ENCODE peak calls at places on chromosomes 7 and 10, in four cellular contexts. K is tibial nerve, A is AG04449, E is lower leg skin. B is an unnamed sample.
A peak's percentile ranks its signal among the peaks of the same experiment; 100 is the strongest.

GRCh38 chr7:84237533-84238173 is 43.1 kb upstream of the SEMA3A start:
- DNase-seq in K (no peak), E (no peak), A (peak; percentile 85), B (no peak)

GRCh38 chr10:118980870-118981269 is 48.6 kb upstream of the NANOS1 start:
- DNase-seq in K (no peak), E (no peak), A (no peak), B (no peak)

GRCh38 chr7:22016547-22016946 is 70.8 kb upstream of the CDCA7L start:
- DNase-seq in E (no peak), A (no peak), K (no peak), B (no peak)

GRCh38 chr7:38630720-38631673 is at the start of gene AMPH:
- DNase-seq in E (no peak), K (no peak), A (no peak), B (no peak)

GRCh38 chr10:86795353-86795752 is 38.9 kb downstream of the BMPR1A start:
- DNase-seq in K (no peak), A (peak; percentile 54), E (no peak), B (peak; percentile 35)

GRCh38 chr7:43764807-43765491 is 6.5 kb downstream of the BLVRA start:
- DNase-seq in A (no peak), E (no peak), K (no peak), B (no peak)

GRCh38 chr10:113523071-113523470 is 29.8 kb upstream of the HABP2 start:
- DNase-seq in E (no peak), K (no peak), A (no peak), B (no peak)

GRCh38 chr10:9262770-9263169 is 1208.3 kb downstream of the GATA3 start:
- DNase-seq in E (no peak), K (no peak), A (no peak), B (no peak)

GRCh38 chr10:98217793-98218192 is 50.2 kb downstream of the LOXL4 start:
- DNase-seq in K (no peak), E (no peak), A (no peak), B (no peak)

GRCh38 chr10:28906011-28906411 is 228.7 kb downstream of the BAMBI start:
- DNase-seq in E (no peak), A (no peak), K (no peak), B (no peak)

GRCh38 chr7:139828880-139829653 is at the start of gene TBXAS1:
- DNase-seq in K (peak; percentile 33), E (peak; percentile 31), A (no peak), B (peak; percentile 50)

GRCh38 chr7:27917774-27918314 is 177.9 kb downstream of the TAX1BP1 start:
- DNase-seq in E (no peak), A (peak; percentile 16), K (no peak), B (no peak)

GRCh38 chr7:26279405-26279804 is 12.3 kb upstream of the SNX10 start:
- DNase-seq in E (no peak), K (no peak), A (no peak), B (no peak)

GRCh38 chr7:1661461-1661860 is 8.6 kb upstream of the ELFN1 start:
- DNase-seq in K (no peak), A (no peak), E (peak; percentile 58), B (no peak)

GRCh38 chr7:25391295-25391861 is 163.1 kb upstream of the NPVF start:
- DNase-seq in K (no peak), A (peak; percentile 4), E (no peak), B (no peak)

GRCh38 chr7:86760236-86760635 is 116.5 kb downstream of the GRM3 start:
- DNase-seq in K (no peak), A (no peak), E (no peak), B (no peak)

GRCh38 chr10:23172846-23173548 is 19.1 kb upstream of the PTF1A start:
- DNase-seq in A (no peak), K (no peak), E (no peak), B (no peak)

GRCh38 chr10:3365630-3366029 is 193.0 kb upstream of the PITRM1 start:
- DNase-seq in E (no peak), K (no peak), A (no peak), B (no peak)

GRCh38 chr10:64505496-64505895 is 984.3 kb downstream of the REEP3 start:
- DNase-seq in K (no peak), E (no peak), A (no peak), B (no peak)

GRCh38 chr7:130642383-130642782 is 26.2 kb downstream of the COPG2 start:
- DNase-seq in A (no peak), K (no peak), E (no peak), B (no peak)

GRCh38 chr7:55573526-55573925 is 1.2 kb upstream of the VOPP1 start:
- DNase-seq in K (no peak), A (no peak), E (no peak), B (no peak)

GRCh38 chr7:120989571-120990220 is 1.2 kb downstream of the CPED1 start:
- DNase-seq in E (no peak), K (peak; percentile 37), A (no peak), B (no peak)

GRCh38 chr10:29392376-29393021 is 103.6 kb downstream of the LYZL1 start:
- DNase-seq in K (peak; percentile 49), A (no peak), E (no peak), B (no peak)

GRCh38 chr7:12517451-12517850 is 53.1 kb upstream of the SCIN start:
- DNase-seq in E (no peak), A (no peak), K (no peak), B (no peak)

GRCh38 chr7:87926581-87927461 is 7.2 kb upstream of the ADAM22 start:
- DNase-seq in K (no peak), E (no peak), A (no peak), B (no peak)

GRCh38 chr10:58666024-58666423 is 153.4 kb downstream of the BICC1 start:
- DNase-seq in K (no peak), A (no peak), E (no peak), B (no peak)

GRCh38 chr7:22954251-22954650 is 59.7 kb downstream of the HYCC1 start:
- DNase-seq in E (no peak), A (no peak), K (no peak), B (no peak)

DNA sequence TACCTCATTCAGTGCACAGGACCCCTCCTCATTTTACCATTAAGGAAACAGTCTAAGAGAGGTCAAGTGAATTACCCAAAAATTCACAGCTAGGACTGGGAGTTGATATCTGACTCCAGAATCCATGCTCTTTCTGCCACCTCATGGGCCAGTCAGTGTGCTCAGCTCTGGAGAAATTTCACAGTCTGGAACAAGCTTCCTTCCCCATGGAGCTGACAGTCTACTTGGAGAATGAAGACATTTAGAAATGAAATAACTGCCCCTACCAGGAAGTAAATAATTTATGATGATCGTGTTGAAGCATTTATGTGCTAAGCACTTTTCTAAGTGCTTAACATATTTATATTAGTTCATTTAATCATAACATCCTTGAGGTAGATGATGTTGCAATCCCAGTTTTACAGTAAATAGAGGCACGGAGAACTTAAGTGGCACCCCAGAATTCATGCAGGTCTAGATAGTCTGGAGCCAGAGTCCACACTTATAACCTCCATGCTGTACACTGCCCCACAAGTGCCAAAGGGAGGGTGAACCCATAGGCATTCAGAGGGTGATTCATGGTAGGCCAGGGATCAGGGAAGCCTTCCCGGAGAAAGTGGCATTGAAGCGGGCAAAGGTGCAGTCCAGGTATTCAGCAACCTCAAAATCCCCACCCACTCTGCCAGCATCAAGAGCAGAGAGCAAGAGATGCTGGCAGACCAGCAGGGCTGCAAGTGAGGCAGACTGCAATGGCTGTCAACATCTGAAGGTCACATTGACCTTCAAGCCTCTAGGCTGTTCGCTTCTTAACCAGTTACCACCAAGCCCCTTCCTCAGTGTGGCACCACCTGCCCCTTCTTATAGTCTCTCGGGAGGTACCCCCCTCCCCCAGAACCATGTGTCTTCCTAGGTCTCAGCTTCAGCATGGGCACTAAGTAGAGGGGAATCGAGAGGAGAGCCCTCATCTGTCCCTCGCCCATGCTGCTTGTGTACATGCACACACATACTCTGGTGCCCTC is 38.4 kb upstream of the LRRC4 start:
- DNase-seq in A (no peak), K (no peak), E (no peak), B (no peak)
- H3K4me3 ChIP-seq in A (no peak overlapping the region), K (no peak overlapping the region), E (no peak overlapping the region), B (no peak overlapping the region)

DNA sequence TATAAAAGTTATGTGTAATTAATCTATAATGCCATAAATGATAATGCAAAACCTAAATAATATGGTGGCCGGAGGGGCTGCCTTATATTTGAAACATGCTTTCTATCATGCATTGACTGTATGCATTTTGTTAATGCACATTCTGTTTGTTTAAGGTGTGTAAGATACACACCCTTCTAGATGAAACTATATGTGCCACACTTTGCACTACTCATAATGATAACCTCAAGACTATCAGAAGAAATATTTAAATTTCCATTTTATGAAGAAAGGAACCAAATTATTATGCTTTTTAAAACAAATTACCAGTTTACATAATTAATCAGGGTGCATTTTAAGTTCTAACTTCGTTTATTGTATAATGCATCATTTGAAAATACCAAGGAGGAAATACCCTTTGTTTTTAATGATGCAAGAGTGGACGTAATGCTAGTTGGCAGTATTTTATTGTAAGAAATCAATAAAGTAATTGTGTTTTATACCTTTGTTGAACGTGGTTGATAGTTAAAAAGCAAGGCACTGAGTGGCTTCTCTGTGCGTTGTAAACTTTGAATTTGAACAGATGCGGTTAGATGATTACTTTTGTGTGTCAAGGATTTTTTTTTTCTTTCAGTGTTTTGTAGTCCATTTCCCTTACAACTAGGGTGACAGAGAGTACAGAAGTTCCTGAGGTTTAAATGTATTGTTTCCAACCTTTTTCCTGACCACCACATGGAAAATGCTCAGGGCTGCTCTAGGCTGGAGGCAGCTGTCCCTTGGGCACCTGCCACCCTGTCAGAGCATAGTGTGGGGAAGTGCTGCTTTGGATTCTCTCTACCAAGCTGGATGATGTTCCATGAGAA is 21.6 kb downstream of the NRBF2 start:
- DNase-seq in K (no peak), A (no peak), E (no peak), B (no peak)
- TF ChIP-seq CTCF in K (no peak), A (no peak), E (no peak), B (no peak)

DNA sequence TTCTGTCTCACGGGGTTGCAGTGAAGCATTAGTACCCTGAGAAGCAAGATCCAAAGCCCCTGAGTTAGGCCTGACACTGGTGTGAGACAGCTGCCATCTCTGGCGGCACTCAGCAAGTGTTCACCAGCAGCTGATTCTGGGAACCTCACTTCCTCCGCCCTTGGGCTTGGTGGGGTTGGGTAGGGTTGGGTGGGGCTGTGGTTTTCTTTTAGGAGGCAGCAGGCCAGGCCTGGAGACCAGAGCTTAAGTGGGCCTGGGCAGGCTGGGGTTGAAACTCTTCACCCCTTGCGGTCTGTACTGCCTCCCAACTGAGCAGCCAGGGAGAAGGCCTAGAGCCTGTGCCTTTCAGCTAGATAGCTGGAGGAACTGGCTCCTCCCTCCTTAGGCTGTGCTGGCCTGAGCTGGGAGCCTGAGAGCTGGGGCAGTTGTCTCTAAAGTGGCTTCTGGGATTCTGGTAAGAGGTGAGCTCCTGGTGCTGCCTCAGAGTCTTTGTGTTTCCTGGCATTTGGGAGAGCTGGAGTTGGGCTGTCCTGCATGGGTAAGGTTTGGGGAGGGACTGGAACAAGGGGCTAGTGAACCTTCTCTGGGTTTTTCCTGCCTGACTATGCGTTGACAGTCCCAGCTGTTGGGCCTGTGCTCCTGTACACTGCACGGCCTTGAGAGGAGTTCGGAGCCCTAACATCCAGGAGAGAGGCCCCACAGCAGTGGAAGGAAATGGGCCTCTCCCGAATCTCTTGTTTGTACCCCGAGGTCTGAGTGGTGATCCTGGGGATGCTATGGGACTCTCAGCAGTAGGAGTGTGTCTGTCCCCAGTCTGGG is 5.1 kb downstream of the TSPAN14 start:
- DNase-seq in A (no peak), K (peak; percentile 61), E (peak; percentile 83), B (no peak)
- H3K4me3 ChIP-seq in A (no peak overlapping the region), K (peak overlapping the region; percentile 0), E (no peak overlapping the region), B (no peak overlapping the region)

GRCh38 chr10:60799971-60800370 is 21.7 kb downstream of the CDK1 start:
- DNase-seq in E (no peak), K (no peak), A (no peak), B (no peak)
- TF ChIP-seq CTCF in E (no peak), K (no peak), A (no peak), B (no peak)